ENCODE peak calls at places on chromosomes 3 and 15, in ten cellular contexts. M is A549; T is stimulated activated CD4-positive, alpha-beta T cell treated with anti-CD3 and anti-CD28 coated beads, TNF-alpha, amount 100 ng/mL, for 4 hours; B is activated CD4-positive, alpha-beta T cell treated with anti-CD3 and anti-CD28 coated beads, Interleukin-2, amount 50 U/mL, for 48 hours; H is NCI-H1105; J is SK-MEL-5; X is Caco-2; C is memory B cell; G is NCI-H2081; D is CD8-positive, alpha-beta T cell. S is an unnamed sample.

GRCh38 chr3:55147856-55148720 is 220.2 kb upstream of the LRTM1 start:
- DNase-seq in B (no peak), M (no peak), X (no peak), J (no peak), T (no peak), G (no peak), D (no peak), H (no peak), C (no peak), S (no peak)

GRCh38 chr3:25744477-25744876 is 38.8 kb downstream of the NGLY1 start:
- DNase-seq in B (no peak), C (no peak), X (no peak), M (no peak), J (no peak), G (no peak), T (no peak), H (no peak), D (no peak), S (no peak)

GRCh38 chr3:122435950-122436349 is 20.1 kb upstream of the WDR5B start:
- DNase-seq in G (no peak), T (no peak), X (no peak), J (no peak), C (no peak), H (no peak), D (no peak), B (no peak), M (no peak), S (no peak)

GRCh38 chr3:140206196-140207040 is 271.4 kb downstream of the CLSTN2 start:
- DNase-seq in M (no peak), T (no peak), C (no peak), J (peak), H (peak), G (no peak), B (no peak), X (peak), D (no peak), S (no peak)

GRCh38 chr3:175404667-175405066 is 545.5 kb downstream of the NAALADL2 start:
- DNase-seq in T (no peak), X (no peak), J (no peak), C (no peak), B (no peak), D (no peak), H (no peak), M (no peak), G (no peak), S (no peak)

GRCh38 chr3:182133752-182134151 is 422.0 kb downstream of the SOX2 start:
- DNase-seq in B (no peak), T (no peak), J (no peak), G (no peak), X (no peak), D (no peak), M (no peak), C (no peak), H (no peak), S (no peak)

GRCh38 chr15:25717116-25717755 is 145.9 kb downstream of the ATP10A start:
- DNase-seq in J (no peak), G (no peak), C (no peak), D (no peak), B (no peak), T (no peak), X (no peak), M (no peak), H (no peak), S (no peak)

GRCh38 chr15:75235760-75236729 is 22.1 kb upstream of the GOLGA6C start:
- DNase-seq in H (no peak), G (no peak), M (no peak), B (no peak), T (no peak), D (no peak), C (no peak), X (no peak), J (no peak), S (no peak)

GRCh38 chr3:46280105-46280797 is 38.0 kb downstream of the CCR3 start:
- DNase-seq in T (peak), M (no peak), J (no peak), D (peak), B (peak), X (no peak), C (no peak), G (no peak), H (no peak), S (no peak)

GRCh38 chr3:167723872-167724271 is 10.8 kb downstream of the PDCD10 start:
- DNase-seq in G (no peak), B (no peak), H (no peak), C (no peak), X (no peak), T (no peak), M (no peak), D (no peak), J (no peak), S (no peak)

GRCh38 chr3:129037093-129037419 is 23.5 kb upstream of the GP9 start:
- DNase-seq in X (no peak), B (no peak), H (no peak), M (no peak), C (no peak), T (no peak), G (no peak), D (no peak), J (no peak), S (no peak)

GRCh38 chr15:48929611-48930170 is 34.0 kb downstream of the SHC4 start:
- DNase-seq in X (no peak), H (no peak), M (no peak), G (peak), C (no peak), D (no peak), B (no peak), T (no peak), J (peak), S (no peak)

GRCh38 chr15:39133201-39133600 is 447.7 kb upstream of the THBS1 start:
- DNase-seq in T (no peak), X (no peak), B (no peak), G (no peak), M (peak), D (no peak), C (no peak), H (no peak), J (no peak), S (no peak)

GRCh38 chr15:96037584-96037983 is 292.9 kb upstream of the NR2F2 start:
- DNase-seq in G (no peak), B (no peak), M (no peak), T (no peak), J (no peak), D (no peak), H (no peak), X (no peak), C (no peak), S (no peak)